ENCODE peak calls at places on chromosome 19, in seven cellular contexts. One of them, this sample, is unnamed.

GRCh38 chr19:15893498-15893897 is 4.4 kb downstream of the CYP4F2 start:
- DNase-seq in stimulated activated effector memory CD8-positive, alpha-beta T cell treated with anti-CD3 and anti-CD28 coated beads, Interleukin-12 subunit alpha, Interleukin-12 subunit beta, amount 100 ng/mL, for 72 hours: no peak
- DNase-seq in uterus: no peak
- DNase-seq in hypothalamus: no peak
- DNase-seq in T-helper 2 cell: no peak
- DNase-seq in hepatic stellate cell: no peak
- DNase-seq in stimulated activated CD8-positive, alpha-beta memory T cell treated with anti-CD3 and anti-CD28 coated beads, Interleukin-4, amount 100 ng/mL, for 24 hours: no peak
- DNase-seq in this sample: no peak

GRCh38 chr19:4702764-4703163 is 20.9 kb downstream of the DPP9 start:
- DNase-seq in uterus: no peak
- DNase-seq in T-helper 2 cell: no peak
- DNase-seq in stimulated activated CD8-positive, alpha-beta memory T cell treated with anti-CD3 and anti-CD28 coated beads, Interleukin-4, amount 100 ng/mL, for 24 hours: no peak
- DNase-seq in hypothalamus: no peak
- DNase-seq in hepatic stellate cell: no peak
- DNase-seq in stimulated activated effector memory CD8-positive, alpha-beta T cell treated with anti-CD3 and anti-CD28 coated beads, Interleukin-12 subunit alpha, Interleukin-12 subunit beta, amount 100 ng/mL, for 72 hours: no peak
- DNase-seq in this sample: no peak

GRCh38 chr19:47676811-47677210 is 36.4 kb upstream of the EHD2 start:
- DNase-seq in stimulated activated effector memory CD8-positive, alpha-beta T cell treated with anti-CD3 and anti-CD28 coated beads, Interleukin-12 subunit alpha, Interleukin-12 subunit beta, amount 100 ng/mL, for 72 hours: no peak
- DNase-seq in hepatic stellate cell: no peak
- DNase-seq in hypothalamus: no peak
- DNase-seq in uterus: no peak
- DNase-seq in T-helper 2 cell: no peak
- DNase-seq in stimulated activated CD8-positive, alpha-beta memory T cell treated with anti-CD3 and anti-CD28 coated beads, Interleukin-4, amount 100 ng/mL, for 24 hours: no peak
- DNase-seq in this sample: no peak

GRCh38 chr19:35899547-35900214 is 659 bp downstream of the NFKBID start:
- DNase-seq in hypothalamus: peak; percentile 32
- DNase-seq in T-helper 2 cell: peak; percentile 81
- DNase-seq in stimulated activated CD8-positive, alpha-beta memory T cell treated with anti-CD3 and anti-CD28 coated beads, Interleukin-4, amount 100 ng/mL, for 24 hours: peak; percentile 84
- DNase-seq in stimulated activated effector memory CD8-positive, alpha-beta T cell treated with anti-CD3 and anti-CD28 coated beads, Interleukin-12 subunit alpha, Interleukin-12 subunit beta, amount 100 ng/mL, for 72 hours: peak; percentile 88
- DNase-seq in hepatic stellate cell: peak; percentile 87
- DNase-seq in uterus: peak; percentile 75
- DNase-seq in this sample: peak; percentile 96

GRCh38 chr19:13526552-13526951 is 20.3 kb upstream of the CACNA1A start:
- DNase-seq in stimulated activated effector memory CD8-positive, alpha-beta T cell treated with anti-CD3 and anti-CD28 coated beads, Interleukin-12 subunit alpha, Interleukin-12 subunit beta, amount 100 ng/mL, for 72 hours: no peak
- DNase-seq in T-helper 2 cell: no peak
- DNase-seq in hypothalamus: no peak
- DNase-seq in hepatic stellate cell: no peak
- DNase-seq in uterus: no peak
- DNase-seq in stimulated activated CD8-positive, alpha-beta memory T cell treated with anti-CD3 and anti-CD28 coated beads, Interleukin-4, amount 100 ng/mL, for 24 hours: no peak
- DNase-seq in this sample: no peak

GRCh38 chr19:32916969-32917611 is 47.5 kb upstream of the SLC7A9 start:
- DNase-seq in hepatic stellate cell: no peak
- DNase-seq in T-helper 2 cell: no peak
- DNase-seq in hypothalamus: no peak
- DNase-seq in uterus: no peak
- DNase-seq in stimulated activated effector memory CD8-positive, alpha-beta T cell treated with anti-CD3 and anti-CD28 coated beads, Interleukin-12 subunit alpha, Interleukin-12 subunit beta, amount 100 ng/mL, for 72 hours: no peak
- DNase-seq in stimulated activated CD8-positive, alpha-beta memory T cell treated with anti-CD3 and anti-CD28 coated beads, Interleukin-4, amount 100 ng/mL, for 24 hours: no peak
- DNase-seq in this sample: no peak

GRCh38 chr19:45306522-45307027 is 16.1 kb downstream of the CKM start:
- DNase-seq in stimulated activated CD8-positive, alpha-beta memory T cell treated with anti-CD3 and anti-CD28 coated beads, Interleukin-4, amount 100 ng/mL, for 24 hours: no peak
- DNase-seq in hepatic stellate cell: no peak
- DNase-seq in uterus: no peak
- DNase-seq in T-helper 2 cell: no peak
- DNase-seq in stimulated activated effector memory CD8-positive, alpha-beta T cell treated with anti-CD3 and anti-CD28 coated beads, Interleukin-12 subunit alpha, Interleukin-12 subunit beta, amount 100 ng/mL, for 72 hours: no peak
- DNase-seq in hypothalamus: no peak
- DNase-seq in this sample: no peak

GRCh38 chr19:29576761-29577661 is 29.1 kb upstream of the POP4 start:
- DNase-seq in uterus: no peak
- DNase-seq in stimulated activated CD8-positive, alpha-beta memory T cell treated with anti-CD3 and anti-CD28 coated beads, Interleukin-4, amount 100 ng/mL, for 24 hours: no peak
- DNase-seq in hepatic stellate cell: no peak
- DNase-seq in stimulated activated effector memory CD8-positive, alpha-beta T cell treated with anti-CD3 and anti-CD28 coated beads, Interleukin-12 subunit alpha, Interleukin-12 subunit beta, amount 100 ng/mL, for 72 hours: no peak
- DNase-seq in hypothalamus: no peak
- DNase-seq in T-helper 2 cell: no peak
- DNase-seq in this sample: peak; percentile 21

GRCh38 chr19:5059191-5059579 is 90.3 kb downstream of the KDM4B start:
- DNase-seq in stimulated activated CD8-positive, alpha-beta memory T cell treated with anti-CD3 and anti-CD28 coated beads, Interleukin-4, amount 100 ng/mL, for 24 hours: no peak
- DNase-seq in uterus: no peak
- DNase-seq in T-helper 2 cell: no peak
- DNase-seq in hypothalamus: no peak
- DNase-seq in stimulated activated effector memory CD8-positive, alpha-beta T cell treated with anti-CD3 and anti-CD28 coated beads, Interleukin-12 subunit alpha, Interleukin-12 subunit beta, amount 100 ng/mL, for 72 hours: no peak
- DNase-seq in hepatic stellate cell: no peak
- DNase-seq in this sample: no peak

GRCh38 chr19:34707661-34708060 is 26.4 kb upstream of the ZNF181 start:
- DNase-seq in hepatic stellate cell: no peak
- DNase-seq in T-helper 2 cell: no peak
- DNase-seq in hypothalamus: no peak
- DNase-seq in stimulated activated effector memory CD8-positive, alpha-beta T cell treated with anti-CD3 and anti-CD28 coated beads, Interleukin-12 subunit alpha, Interleukin-12 subunit beta, amount 100 ng/mL, for 72 hours: no peak
- DNase-seq in uterus: no peak
- DNase-seq in stimulated activated CD8-positive, alpha-beta memory T cell treated with anti-CD3 and anti-CD28 coated beads, Interleukin-4, amount 100 ng/mL, for 24 hours: no peak
- DNase-seq in this sample: no peak

GRCh38 chr19:49393871-49394270 is 5.8 kb downstream of the KASH5 start:
- DNase-seq in hypothalamus: no peak
- DNase-seq in uterus: no peak
- DNase-seq in T-helper 2 cell: no peak
- DNase-seq in stimulated activated CD8-positive, alpha-beta memory T cell treated with anti-CD3 and anti-CD28 coated beads, Interleukin-4, amount 100 ng/mL, for 24 hours: no peak
- DNase-seq in stimulated activated effector memory CD8-positive, alpha-beta T cell treated with anti-CD3 and anti-CD28 coated beads, Interleukin-12 subunit alpha, Interleukin-12 subunit beta, amount 100 ng/mL, for 72 hours: no peak
- DNase-seq in hepatic stellate cell: no peak
- DNase-seq in this sample: no peak

GRCh38 chr19:29926031-29926430 is 16.0 kb upstream of the URI1 start:
- DNase-seq in stimulated activated effector memory CD8-positive, alpha-beta T cell treated with anti-CD3 and anti-CD28 coated beads, Interleukin-12 subunit alpha, Interleukin-12 subunit beta, amount 100 ng/mL, for 72 hours: no peak
- DNase-seq in uterus: no peak
- DNase-seq in hypothalamus: no peak
- DNase-seq in stimulated activated CD8-positive, alpha-beta memory T cell treated with anti-CD3 and anti-CD28 coated beads, Interleukin-4, amount 100 ng/mL, for 24 hours: no peak
- DNase-seq in hepatic stellate cell: no peak
- DNase-seq in T-helper 2 cell: no peak
- DNase-seq in this sample: no peak

GRCh38 chr19:40159744-40160143 is 31.5 kb upstream of the MAP3K10 start:
- DNase-seq in stimulated activated effector memory CD8-positive, alpha-beta T cell treated with anti-CD3 and anti-CD28 coated beads, Interleukin-12 subunit alpha, Interleukin-12 subunit beta, amount 100 ng/mL, for 72 hours: no peak
- DNase-seq in stimulated activated CD8-positive, alpha-beta memory T cell treated with anti-CD3 and anti-CD28 coated beads, Interleukin-4, amount 100 ng/mL, for 24 hours: no peak
- DNase-seq in hypothalamus: no peak
- DNase-seq in T-helper 2 cell: no peak
- DNase-seq in uterus: no peak
- DNase-seq in hepatic stellate cell: no peak
- DNase-seq in this sample: no peak

GRCh38 chr19:16260160-16260793 is 62.6 kb downstream of the AP1M1 start:
- DNase-seq in T-helper 2 cell: no peak
- DNase-seq in hepatic stellate cell: no peak
- DNase-seq in uterus: no peak
- DNase-seq in stimulated activated effector memory CD8-positive, alpha-beta T cell treated with anti-CD3 and anti-CD28 coated beads, Interleukin-12 subunit alpha, Interleukin-12 subunit beta, amount 100 ng/mL, for 72 hours: no peak
- DNase-seq in stimulated activated CD8-positive, alpha-beta memory T cell treated with anti-CD3 and anti-CD28 coated beads, Interleukin-4, amount 100 ng/mL, for 24 hours: no peak
- DNase-seq in hypothalamus: no peak
- DNase-seq in this sample: no peak

GRCh38 chr19:4191044-4191443 is 8.6 kb downstream of the ANKRD24 start:
- DNase-seq in stimulated activated CD8-positive, alpha-beta memory T cell treated with anti-CD3 and anti-CD28 coated beads, Interleukin-4, amount 100 ng/mL, for 24 hours: no peak
- DNase-seq in T-helper 2 cell: no peak
- DNase-seq in stimulated activated effector memory CD8-positive, alpha-beta T cell treated with anti-CD3 and anti-CD28 coated beads, Interleukin-12 subunit alpha, Interleukin-12 subunit beta, amount 100 ng/mL, for 72 hours: no peak
- DNase-seq in uterus: no peak
- DNase-seq in hepatic stellate cell: no peak
- DNase-seq in hypothalamus: no peak
- DNase-seq in this sample: no peak

GRCh38 chr19:45506991-45507863 is at the start of gene VASP:
- DNase-seq in hypothalamus: no peak
- DNase-seq in uterus: peak; percentile 85
- DNase-seq in stimulated activated CD8-positive, alpha-beta memory T cell treated with anti-CD3 and anti-CD28 coated beads, Interleukin-4, amount 100 ng/mL, for 24 hours: peak; percentile 90
- DNase-seq in T-helper 2 cell: peak; percentile 88
- DNase-seq in stimulated activated effector memory CD8-positive, alpha-beta T cell treated with anti-CD3 and anti-CD28 coated beads, Interleukin-12 subunit alpha, Interleukin-12 subunit beta, amount 100 ng/mL, for 72 hours: peak; percentile 97
- DNase-seq in hepatic stellate cell: peak; percentile 87
- DNase-seq in this sample: peak; percentile 90

GRCh38 chr19:38665950-38666661 is 18.7 kb downstream of the ACTN4 start:
- DNase-seq in hypothalamus: no peak
- DNase-seq in T-helper 2 cell: no peak
- DNase-seq in stimulated activated CD8-positive, alpha-beta memory T cell treated with anti-CD3 and anti-CD28 coated beads, Interleukin-4, amount 100 ng/mL, for 24 hours: no peak
- DNase-seq in hepatic stellate cell: peak; percentile 76
- DNase-seq in uterus: peak; percentile 79
- DNase-seq in stimulated activated effector memory CD8-positive, alpha-beta T cell treated with anti-CD3 and anti-CD28 coated beads, Interleukin-12 subunit alpha, Interleukin-12 subunit beta, amount 100 ng/mL, for 72 hours: no peak
- DNase-seq in this sample: no peak

GRCh38 chr19:58374200-58374599 is 6.6 kb downstream of the ZNF837 start:
- DNase-seq in hypothalamus: no peak
- DNase-seq in hepatic stellate cell: no peak
- DNase-seq in stimulated activated CD8-positive, alpha-beta memory T cell treated with anti-CD3 and anti-CD28 coated beads, Interleukin-4, amount 100 ng/mL, for 24 hours: no peak
- DNase-seq in uterus: no peak
- DNase-seq in stimulated activated effector memory CD8-positive, alpha-beta T cell treated with anti-CD3 and anti-CD28 coated beads, Interleukin-12 subunit alpha, Interleukin-12 subunit beta, amount 100 ng/mL, for 72 hours: no peak
- DNase-seq in T-helper 2 cell: no peak
- DNase-seq in this sample: no peak

GRCh38 chr19:900302-901111 is 7.2 kb downstream of the RNU6-9 start:
- DNase-seq in hypothalamus: no peak
- DNase-seq in uterus: no peak
- DNase-seq in T-helper 2 cell: no peak
- DNase-seq in stimulated activated CD8-positive, alpha-beta memory T cell treated with anti-CD3 and anti-CD28 coated beads, Interleukin-4, amount 100 ng/mL, for 24 hours: no peak
- DNase-seq in stimulated activated effector memory CD8-positive, alpha-beta T cell treated with anti-CD3 and anti-CD28 coated beads, Interleukin-12 subunit alpha, Interleukin-12 subunit beta, amount 100 ng/mL, for 72 hours: no peak
- DNase-seq in hepatic stellate cell: no peak
- DNase-seq in this sample: no peak

GRCh38 chr19:5455367-5456129 is at the start of gene ZNRF4:
- DNase-seq in stimulated activated effector memory CD8-positive, alpha-beta T cell treated with anti-CD3 and anti-CD28 coated beads, Interleukin-12 subunit alpha, Interleukin-12 subunit beta, amount 100 ng/mL, for 72 hours: no peak
- DNase-seq in hypothalamus: no peak
- DNase-seq in uterus: no peak
- DNase-seq in hepatic stellate cell: no peak
- DNase-seq in T-helper 2 cell: no peak
- DNase-seq in stimulated activated CD8-positive, alpha-beta memory T cell treated with anti-CD3 and anti-CD28 coated beads, Interleukin-4, amount 100 ng/mL, for 24 hours: no peak
- DNase-seq in this sample: no peak

GRCh38 chr19:50549059-50549926 is 18.9 kb downstream of the LRRC4B start:
- DNase-seq in stimulated activated effector memory CD8-positive, alpha-beta T cell treated with anti-CD3 and anti-CD28 coated beads, Interleukin-12 subunit alpha, Interleukin-12 subunit beta, amount 100 ng/mL, for 72 hours: no peak
- DNase-seq in stimulated activated CD8-positive, alpha-beta memory T cell treated with anti-CD3 and anti-CD28 coated beads, Interleukin-4, amount 100 ng/mL, for 24 hours: no peak
- DNase-seq in hypothalamus: no peak
- DNase-seq in T-helper 2 cell: no peak
- DNase-seq in hepatic stellate cell: no peak
- DNase-seq in uterus: no peak
- DNase-seq in this sample: no peak

GRCh38 chr19:38667552-38668205 is 20.2 kb downstream of the ACTN4 start:
- DNase-seq in hepatic stellate cell: peak; percentile 62
- DNase-seq in T-helper 2 cell: no peak
- DNase-seq in uterus: no peak
- DNase-seq in stimulated activated effector memory CD8-positive, alpha-beta T cell treated with anti-CD3 and anti-CD28 coated beads, Interleukin-12 subunit alpha, Interleukin-12 subunit beta, amount 100 ng/mL, for 72 hours: no peak
- DNase-seq in stimulated activated CD8-positive, alpha-beta memory T cell treated with anti-CD3 and anti-CD28 coated beads, Interleukin-4, amount 100 ng/mL, for 24 hours: no peak
- DNase-seq in hypothalamus: no peak
- DNase-seq in this sample: no peak

GRCh38 chr19:13056052-13056660 is 46.5 kb downstream of the LYL1 start:
- DNase-seq in stimulated activated CD8-positive, alpha-beta memory T cell treated with anti-CD3 and anti-CD28 coated beads, Interleukin-4, amount 100 ng/mL, for 24 hours: no peak
- DNase-seq in stimulated activated effector memory CD8-positive, alpha-beta T cell treated with anti-CD3 and anti-CD28 coated beads, Interleukin-12 subunit alpha, Interleukin-12 subunit beta, amount 100 ng/mL, for 72 hours: no peak
- DNase-seq in hepatic stellate cell: no peak
- DNase-seq in uterus: peak; percentile 79
- DNase-seq in hypothalamus: no peak
- DNase-seq in T-helper 2 cell: no peak
- DNase-seq in this sample: no peak

GRCh38 chr19:38617764-38618589 is at the start of gene MAP4K1:
- DNase-seq in hypothalamus: no peak
- DNase-seq in stimulated activated effector memory CD8-positive, alpha-beta T cell treated with anti-CD3 and anti-CD28 coated beads, Interleukin-12 subunit alpha, Interleukin-12 subunit beta, amount 100 ng/mL, for 72 hours: peak; percentile 82
- DNase-seq in stimulated activated CD8-positive, alpha-beta memory T cell treated with anti-CD3 and anti-CD28 coated beads, Interleukin-4, amount 100 ng/mL, for 24 hours: peak; percentile 65
- DNase-seq in uterus: peak; percentile 28
- DNase-seq in hepatic stellate cell: no peak
- DNase-seq in T-helper 2 cell: peak; percentile 42
- DNase-seq in this sample: peak; percentile 91

GRCh38 chr19:2271516-2272103 is 10.4 kb downstream of the PEAK3 start:
- DNase-seq in T-helper 2 cell: no peak
- DNase-seq in stimulated activated CD8-positive, alpha-beta memory T cell treated with anti-CD3 and anti-CD28 coated beads, Interleukin-4, amount 100 ng/mL, for 24 hours: no peak
- DNase-seq in hypothalamus: no peak
- DNase-seq in stimulated activated effector memory CD8-positive, alpha-beta T cell treated with anti-CD3 and anti-CD28 coated beads, Interleukin-12 subunit alpha, Interleukin-12 subunit beta, amount 100 ng/mL, for 72 hours: no peak
- DNase-seq in uterus: no peak
- DNase-seq in hepatic stellate cell: peak; percentile 91
- DNase-seq in this sample: no peak

GRCh38 chr19:46841458-46842083 is 9.1 kb downstream of the AP2S1 start:
- DNase-seq in hepatic stellate cell: peak; percentile 86
- DNase-seq in hypothalamus: no peak
- DNase-seq in uterus: peak; percentile 60
- DNase-seq in T-helper 2 cell: no peak
- DNase-seq in stimulated activated CD8-positive, alpha-beta memory T cell treated with anti-CD3 and anti-CD28 coated beads, Interleukin-4, amount 100 ng/mL, for 24 hours: no peak
- DNase-seq in stimulated activated effector memory CD8-positive, alpha-beta T cell treated with anti-CD3 and anti-CD28 coated beads, Interleukin-12 subunit alpha, Interleukin-12 subunit beta, amount 100 ng/mL, for 72 hours: no peak
- DNase-seq in this sample: no peak